ENCODE peak calls at places on chromosome 13, in ten cellular contexts. E, X, C, H, W, T, F, B, S and V are unnamed samples.

GRCh38 chr13:109517516-109517915 is 268.9 kb downstream of the IRS2 start:
- DNase-seq in E (no peak), X (no peak), C (no peak), H (no peak), W (no peak), T (no peak), F (no peak), B (no peak), S (no peak), V (peak)

GRCh38 chr13:36359301-36359950 is 13.2 kb upstream of the SPART start:
- DNase-seq in E (no peak), X (no peak), C (no peak), H (no peak), W (no peak), T (no peak), F (no peak), B (no peak), S (no peak), V (no peak)

GRCh38 chr13:29543230-29544215 is 52.0 kb downstream of the SLC7A1 start:
- DNase-seq in E (no peak), X (no peak), C (no peak), H (peak), W (no peak), T (peak), F (no peak), B (no peak), S (no peak), V (no peak)

GRCh38 chr13:113736258-113736731 is 22.7 kb upstream of the TMEM255B start:
- DNase-seq in E (peak), X (no peak), C (no peak), H (no peak), W (no peak), T (no peak), F (no peak), B (no peak), S (no peak), V (no peak)

GRCh38 chr13:95921485-95921884 is 131.7 kb downstream of the UGGT2 start:
- DNase-seq in E (no peak), X (no peak), C (no peak), H (no peak), W (no peak), T (no peak), F (no peak), B (no peak), S (no peak), V (no peak)

GRCh38 chr13:100721885-100722512 is 47.4 kb upstream of the TMTC4 start:
- DNase-seq in E (peak), X (peak), C (peak), H (peak), W (peak), T (peak), F (peak), B (peak), S (peak), V (peak)

GRCh38 chr13:113544896-113545295 is 39.7 kb upstream of the TFDP1 start:
- DNase-seq in E (peak), X (no peak), C (no peak), H (no peak), W (no peak), T (no peak), F (no peak), B (no peak), S (no peak), V (no peak)

GRCh38 chr13:97538193-97538592 is 104.2 kb downstream of the RAP2A start:
- DNase-seq in E (no peak), X (no peak), C (no peak), H (no peak), W (no peak), T (no peak), F (no peak), B (no peak), S (peak), V (no peak)

GRCh38 chr13:48600374-48601364 is 53.1 kb upstream of the CYSLTR2 start:
- DNase-seq in E (no peak), X (peak), C (peak), H (peak), W (no peak), T (peak), F (no peak), B (no peak), S (no peak), V (peak)

GRCh38 chr13:51539887-51540286 is 44.4 kb upstream of the WDFY2 start:
- DNase-seq in E (no peak), X (no peak), C (no peak), H (no peak), W (no peak), T (no peak), F (no peak), B (no peak), S (no peak), V (no peak)

GRCh38 chr13:54637377-54637776 is 1608.8 kb downstream of the OLFM4 start:
- DNase-seq in E (no peak), X (no peak), C (no peak), H (peak), W (no peak), T (peak), F (peak), B (peak), S (no peak), V (no peak)

GRCh38 chr13:42575938-42576337 is 2.0 kb downstream of the TNFSF11 start:
- DNase-seq in E (no peak), X (no peak), C (no peak), H (no peak), W (no peak), T (no peak), F (no peak), B (no peak), S (no peak), V (no peak)

GRCh38 chr13:94254737-94255136 is 224.7 kb downstream of the DCT start:
- DNase-seq in E (no peak), X (no peak), C (no peak), H (no peak), W (no peak), T (no peak), F (no peak), B (no peak), S (no peak), V (no peak)

DNA sequence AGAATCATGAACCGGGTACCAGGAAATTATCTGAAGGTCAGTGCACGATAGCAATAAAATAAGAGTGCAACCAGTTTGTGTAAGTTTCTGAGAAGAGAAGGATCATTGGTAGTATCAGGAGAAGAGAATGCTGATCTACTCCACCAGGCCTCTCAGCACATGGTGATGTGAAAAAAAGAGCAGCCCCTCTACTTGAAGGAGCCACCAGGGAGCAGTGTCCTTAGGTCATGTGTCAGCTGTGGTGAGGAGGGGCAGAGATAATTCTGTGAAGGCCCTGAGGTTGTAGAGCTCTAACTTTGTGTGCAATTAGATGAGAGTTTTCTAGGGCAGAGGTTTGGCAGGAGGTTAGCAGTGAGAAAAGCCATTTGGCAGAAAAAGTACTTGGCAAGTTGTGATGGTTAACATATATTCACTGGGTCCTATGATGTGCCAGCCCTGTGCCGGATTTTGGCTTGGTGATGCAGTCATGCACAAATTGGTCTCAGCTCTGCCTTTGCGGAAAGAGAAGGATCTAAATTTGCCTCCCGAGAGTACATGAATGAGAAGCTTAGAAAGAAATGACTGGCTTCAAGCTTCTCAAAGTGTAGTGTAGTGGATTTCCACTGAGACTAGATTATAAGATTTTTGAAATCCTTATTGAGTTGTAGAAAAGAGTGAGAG is 19.2 kb upstream of the ZC3H13 start:
- DNase-seq in E (no peak), X (no peak), C (no peak), H (no peak), W (no peak), T (no peak), F (no peak), B (no peak), S (no peak), V (no peak)
- TF ChIP-seq CTCF in E (no peak), X (no peak), C (no peak), H (no peak), W (no peak), T (no peak), F (peak), B (no peak), S (no peak), V (no peak)

DNA sequence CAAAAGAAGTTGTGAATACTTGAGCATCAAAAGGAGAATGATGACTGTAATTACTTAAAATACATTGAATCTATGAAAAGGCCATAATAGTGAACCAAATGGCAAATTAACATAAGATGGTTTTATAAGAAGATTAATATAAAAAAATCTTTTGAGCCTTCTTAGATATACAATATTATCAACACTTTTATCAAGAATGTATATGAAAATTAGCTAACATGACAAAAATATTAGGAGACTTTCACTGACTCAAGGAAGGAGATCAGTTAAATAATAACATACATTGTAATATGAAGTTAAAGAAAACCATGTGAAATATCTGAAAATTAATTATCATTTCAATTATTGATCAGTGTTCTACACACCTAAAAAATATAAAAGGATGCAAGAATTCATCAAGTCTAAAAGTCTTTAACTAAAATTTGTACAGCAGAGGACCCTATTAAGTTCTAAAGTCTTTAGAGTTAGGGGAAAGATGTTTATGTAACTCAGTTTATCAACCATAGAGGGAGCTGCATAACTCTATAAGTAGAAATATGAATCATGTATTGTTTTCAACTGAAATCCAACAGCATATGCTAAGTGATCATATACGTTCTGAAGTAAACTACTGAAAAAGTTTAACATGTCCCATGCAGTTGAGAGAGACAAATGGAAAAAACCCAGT is 756.1 kb upstream of the MIR17HG start:
- DNase-seq in E (no peak), X (no peak), C (no peak), H (no peak), W (no peak), T (no peak), F (no peak), B (no peak), S (no peak), V (no peak)
- H3K4me3 ChIP-seq in E (no peak), X (no peak), C (no peak), H (no peak), W (no peak), T (no peak), F (no peak), B (no peak), S (no peak), V (no peak)

DNA sequence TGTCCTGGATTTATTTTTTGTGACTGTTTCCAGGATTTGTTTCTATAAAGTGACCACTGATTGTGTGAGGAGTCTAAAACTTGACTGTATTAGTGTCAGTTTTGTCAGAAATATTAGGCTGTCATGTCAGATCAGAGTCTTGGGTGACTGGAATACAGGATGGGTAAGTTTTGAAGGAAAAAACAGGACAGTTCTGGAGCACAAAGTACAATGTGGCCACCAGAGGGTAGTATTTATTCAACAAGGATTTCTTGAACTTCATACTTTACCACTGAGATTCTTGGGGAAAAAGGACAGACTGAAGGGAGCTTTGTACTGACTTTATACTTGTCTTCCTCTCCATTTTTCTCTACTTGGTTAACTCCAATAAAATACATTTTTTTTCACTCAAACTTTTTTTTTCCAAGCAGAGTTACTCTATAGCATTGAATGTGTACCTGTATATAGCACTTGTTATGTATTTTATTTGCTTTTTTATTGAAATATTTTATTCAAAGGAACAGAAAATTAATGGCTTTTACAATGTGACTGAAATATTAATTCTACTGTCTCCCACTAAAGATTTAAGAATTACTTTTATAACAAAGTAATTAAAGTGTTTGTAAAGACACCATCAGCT is 51.1 kb downstream of the LMO7 start:
- DNase-seq in E (no peak), X (no peak), C (no peak), H (peak), W (no peak), T (peak), F (peak), B (no peak), S (no peak), V (peak)
- TF ChIP-seq CTCF in E (peak), X (peak), C (peak), H (peak), W (peak), T (peak), F (peak), B (peak), S (peak), V (peak)

GRCh38 chr13:30898070-30898469 is 8.0 kb upstream of the MEDAG start:
- DNase-seq in E (no peak), X (no peak), C (no peak), H (no peak), W (no peak), T (no peak), F (no peak), B (no peak), S (no peak), V (no peak)
- H3K4me3 ChIP-seq in E (no peak), X (no peak), C (no peak), H (no peak), W (no peak), T (no peak), F (no peak), B (no peak), S (no peak), V (no peak)

DNA sequence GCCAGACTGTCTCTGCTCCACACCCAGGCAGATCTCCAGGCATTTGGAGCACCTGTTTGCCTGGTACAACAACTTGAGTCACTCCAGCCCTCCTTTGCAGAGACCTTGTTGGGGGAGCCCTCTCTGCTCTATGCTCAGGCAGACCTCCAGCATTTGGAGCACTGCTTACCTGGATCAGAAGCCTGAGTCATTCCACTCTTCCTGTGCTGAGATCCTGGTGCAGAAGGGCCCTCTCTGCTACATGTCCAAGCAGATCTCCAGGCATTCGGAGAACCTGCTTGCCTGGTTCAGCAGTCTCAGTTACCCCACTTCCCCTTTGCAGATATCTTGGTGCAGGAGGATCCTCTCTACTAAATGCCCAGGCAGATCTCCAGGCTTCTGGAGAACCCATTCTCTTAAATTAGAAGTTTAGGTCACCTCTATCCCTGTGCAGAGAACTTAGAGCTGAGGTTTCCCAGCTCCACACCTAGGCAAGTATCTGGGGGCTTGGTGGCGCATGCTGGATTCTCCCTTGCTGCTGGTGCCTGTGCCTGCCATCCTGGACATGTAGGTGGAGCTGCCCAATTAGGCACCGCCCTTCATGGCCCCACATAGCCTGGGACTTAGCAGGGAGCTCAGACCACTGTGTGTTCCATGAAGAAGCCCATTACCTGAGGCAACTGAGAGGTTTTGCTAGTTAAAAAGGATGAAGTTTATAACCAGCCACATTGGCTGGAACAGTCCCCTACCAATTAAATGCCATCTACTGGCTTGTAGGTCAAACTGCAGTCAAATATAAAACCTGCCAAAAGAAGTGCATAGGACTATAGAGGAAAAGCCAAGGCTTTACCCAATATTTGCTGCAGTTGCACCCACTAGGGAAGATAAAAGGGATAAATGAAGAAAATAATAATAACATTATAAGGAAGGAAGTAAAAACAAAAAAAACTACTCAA is 97.6 kb upstream of the SLITRK6 start:
- DNase-seq in E (no peak), X (no peak), C (no peak), H (no peak), W (no peak), T (no peak), F (peak), B (no peak), S (no peak), V (no peak)
- TF ChIP-seq CTCF in E (no peak), X (no peak), C (peak), H (no peak), W (no peak), T (peak), F (peak), B (peak), S (no peak), V (no peak)

DNA sequence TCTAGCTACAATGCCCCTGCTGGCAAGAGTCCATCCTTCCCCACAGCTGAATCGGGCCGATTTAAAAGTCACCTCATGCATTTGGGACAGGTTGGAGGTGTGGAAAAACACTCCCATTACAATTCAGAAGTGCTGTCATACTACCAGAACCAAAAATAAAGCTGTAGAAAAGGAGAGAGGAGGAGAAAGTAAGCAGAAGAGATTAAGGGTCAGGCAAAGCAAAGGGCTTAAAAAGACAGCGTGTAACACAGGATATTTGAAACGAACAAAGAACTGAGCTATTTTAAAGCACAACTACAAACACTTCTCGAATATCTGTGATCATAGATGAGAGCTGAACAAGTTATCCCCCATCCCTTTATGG is 90.4 kb downstream of the FGF14 start:
- DNase-seq in E (no peak), X (no peak), C (no peak), H (no peak), W (no peak), T (no peak), F (no peak), B (no peak), S (no peak), V (no peak)
- H3K4me3 ChIP-seq in E (no peak), X (no peak), C (no peak), H (no peak), W (no peak), T (no peak), F (no peak), B (no peak), S (no peak), V (no peak)

GRCh38 chr13:24540236-24541126 is 27.9 kb upstream of the PARP4 start:
- DNase-seq in E (no peak), X (no peak), C (no peak), H (peak), W (no peak), T (no peak), F (peak), B (no peak), S (no peak), V (no peak)
- TF ChIP-seq CTCF in E (no peak), X (no peak), C (peak), H (peak), W (no peak), T (peak), F (peak), B (peak), S (no peak), V (no peak)

DNA sequence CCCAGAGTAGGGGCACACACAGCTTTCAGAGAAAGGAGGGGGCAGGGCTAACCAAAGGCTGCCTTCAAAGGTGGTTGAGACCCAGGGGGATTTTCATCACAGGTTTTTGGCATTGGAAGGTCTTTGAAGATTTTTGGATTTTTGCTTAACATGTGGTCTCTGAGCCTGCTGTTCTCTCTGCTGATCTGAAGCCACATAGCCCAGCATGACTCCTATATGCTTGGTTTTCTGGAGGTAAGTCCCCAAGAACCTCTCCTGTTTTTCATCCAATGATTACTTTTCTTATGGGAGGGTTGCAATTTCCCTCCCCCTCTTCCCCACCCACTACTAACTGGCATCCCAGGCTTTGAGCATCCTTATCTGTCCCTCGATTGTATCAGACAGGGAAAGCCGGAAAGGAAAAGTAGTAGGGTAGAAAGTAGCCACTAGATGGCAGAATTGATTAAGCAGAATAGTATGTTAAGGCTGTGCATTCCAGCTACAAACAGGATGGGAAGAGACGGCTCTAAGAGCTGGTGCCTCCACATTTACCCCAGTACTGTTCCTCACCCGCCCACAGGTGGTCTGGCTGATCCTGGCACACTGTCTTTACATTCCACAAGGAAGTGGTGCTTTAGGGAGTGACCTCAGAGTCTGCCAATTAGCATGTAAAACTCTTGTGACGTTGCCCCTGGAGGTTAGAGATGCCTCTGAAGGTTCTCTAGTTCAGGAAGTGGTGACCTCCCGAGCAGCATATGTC is 218.9 kb upstream of the EDNRB start:
- DNase-seq in E (no peak), X (no peak), C (peak), H (peak), W (peak), T (peak), F (peak), B (peak), S (no peak), V (peak)
- H3K4me3 ChIP-seq in E (no peak), X (no peak), C (no peak), H (no peak), W (no peak), T (no peak), F (no peak), B (no peak), S (no peak), V (no peak)